ENCODE peak calls at places on chromosome 1, in four cellular contexts. Q is pancreas, U is glutamatergic neuron, M is upper lobe of left lung. B is an unnamed sample.

GRCh38 chr1:30876451-30877204 is 31.9 kb downstream of the SDC3 start:
- DNase-seq in M (no peak), Q (no peak), U (no peak), B (no peak)

GRCh38 chr1:150564051-150564991 is 15.1 kb downstream of the MCL1 start:
- DNase-seq in U (no peak), M (no peak), Q (no peak), B (no peak)

GRCh38 chr1:41918450-41919043 is at the start of gene HIVEP3:
- DNase-seq in M (no peak), U (no peak), Q (no peak), B (no peak)

GRCh38 chr1:108750476-108751191 is 4.2 kb downstream of the STXBP3 start:
- DNase-seq in M (no peak), Q (no peak), U (no peak), B (no peak)

GRCh38 chr1:8878448-8879347 is at the start of gene ENO1:
- DNase-seq in Q (peak), U (peak), M (peak), B (peak)

GRCh38 chr1:21383785-21384401 is 56.0 kb upstream of the NBPF3 start:
- DNase-seq in M (no peak), Q (no peak), U (no peak), B (no peak)

GRCh38 chr1:93692451-93692861 is 10.8 kb upstream of the BCAR3 start:
- DNase-seq in Q (no peak), U (no peak), M (no peak), B (no peak)

GRCh38 chr1:166822385-166822784 is 16.9 kb upstream of the POGK start:
- DNase-seq in Q (no peak), U (no peak), M (no peak), B (no peak)

GRCh38 chr1:7458946-7459345 is 312.1 kb upstream of the VAMP3 start:
- DNase-seq in U (no peak), M (no peak), Q (no peak), B (no peak)

GRCh38 chr1:6440198-6441126 is 15.9 kb downstream of the ESPN start:
- DNase-seq in Q (peak), M (peak), U (peak), B (no peak)

GRCh38 chr1:171434717-171435346 is 50.5 kb upstream of the PRRC2C start:
- DNase-seq in M (peak), Q (no peak), U (no peak), B (no peak)

GRCh38 chr1:10674700-10675598 is 121.5 kb downstream of the CASZ1 start:
- DNase-seq in Q (no peak), U (no peak), M (peak), B (no peak)

GRCh38 chr1:47848985-47849610 is 148.1 kb downstream of the TRABD2B start:
- DNase-seq in M (no peak), U (no peak), Q (no peak), B (no peak)

GRCh38 chr1:22626219-22626902 is 10.1 kb upstream of the C1QA start:
- DNase-seq in Q (no peak), U (peak), M (no peak), B (no peak)

GRCh38 chr1:98429851-98430496 is 231.5 kb upstream of the SNX7 start:
- DNase-seq in Q (peak), U (no peak), M (peak), B (no peak)

GRCh38 chr1:4697801-4698200 is 43.4 kb downstream of the AJAP1 start:
- DNase-seq in Q (no peak), M (no peak), U (no peak), B (no peak)

GRCh38 chr1:225476100-225476511 is 48.3 kb upstream of the LBR start:
- DNase-seq in U (no peak), Q (no peak), M (peak), B (no peak)

GRCh38 chr1:186152227-186152944 is 222.7 kb downstream of the TPR start:
- DNase-seq in M (no peak), U (no peak), Q (no peak), B (no peak)

GRCh38 chr1:77281491-77282186 is at the start of gene AK5:
- DNase-seq in Q (peak), U (peak), M (no peak), B (peak)

GRCh38 chr1:115534106-115534505 is 107.7 kb upstream of the VANGL1 start:
- DNase-seq in M (no peak), U (no peak), Q (no peak), B (no peak)

GRCh38 chr1:188891958-188892357 is 1585.7 kb downstream of the BRINP3 start:
- DNase-seq in Q (no peak), U (no peak), M (no peak), B (no peak)

GRCh38 chr1:171909711-171910110 is 68.4 kb downstream of the DNM3 start:
- DNase-seq in Q (no peak), U (no peak), M (no peak), B (no peak)

GRCh38 chr1:218304281-218305039 is 19.4 kb downstream of the RRP15 start:
- DNase-seq in U (peak), M (no peak), Q (no peak), B (no peak)

GRCh38 chr1:190168116-190168515 is 309.5 kb downstream of the BRINP3 start:
- DNase-seq in U (no peak), Q (no peak), M (no peak), B (no peak)

GRCh38 chr1:112359961-112360767 is 35.9 kb upstream of the CTTNBP2NL start:
- DNase-seq in U (no peak), M (peak), Q (no peak), B (peak)
- TF ChIP-seq CTCF in U (no peak), M (no peak), Q (no peak), B (no peak)

GRCh38 chr1:33738536-33738935 is 125.3 kb upstream of the HMGB4 start:
- DNase-seq in M (no peak), Q (no peak), U (no peak), B (no peak)

GRCh38 chr1:33738976-33739375 is 124.9 kb upstream of the HMGB4 start:
- DNase-seq in Q (no peak), M (no peak), U (no peak), B (no peak)

GRCh38 chr1:33736496-33736895 is 127.4 kb upstream of the HMGB4 start:
- DNase-seq in M (no peak), Q (no peak), U (no peak), B (no peak)

GRCh38 chr1:33740040-33740745 is 123.7 kb upstream of the HMGB4 start:
- DNase-seq in Q (no peak), M (no peak), U (no peak), B (no peak)

GRCh38 chr1:33735624-33736023 is 128.3 kb upstream of the HMGB4 start:
- DNase-seq in Q (no peak), M (no peak), U (no peak), B (no peak)
- TF ChIP-seq CTCF in Q (no peak), M (peak), U (no peak), B (peak)

DNA sequence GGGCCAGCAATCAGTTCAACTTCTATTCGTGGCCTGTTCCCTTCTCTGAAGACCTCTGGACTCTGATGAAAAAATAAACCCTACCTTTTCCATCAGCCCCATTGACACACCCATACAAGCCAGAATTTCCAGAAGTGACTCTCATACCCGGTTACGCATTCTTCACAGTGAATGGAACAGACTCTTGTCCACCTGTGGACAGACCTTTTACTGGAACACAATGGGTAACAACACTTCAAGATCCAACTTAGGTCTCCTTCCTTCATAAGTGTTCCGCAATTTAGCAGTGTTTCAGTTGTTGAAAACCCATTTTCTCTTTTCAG is 2.6 kb upstream of the NPL start:
- DNase-seq in U (no peak), Q (no peak), M (no peak), B (no peak)
- TF ChIP-seq CTCF in U (no peak), Q (no peak), M (no peak), B (no peak)

GRCh38 chr1:3482590-3482899 is 28.1 kb downstream of the ARHGEF16 start:
- DNase-seq in U (no peak), M (no peak), Q (no peak), B (no peak)
- TF ChIP-seq CTCF in U (no peak), M (peak), Q (no peak), B (no peak)

GRCh38 chr1:228265167-228265566 is 57.3 kb downstream of the OBSCN start:
- DNase-seq in Q (no peak), U (no peak), M (no peak), B (no peak)
- TF ChIP-seq CTCF in Q (no peak), U (no peak), M (no peak), B (peak)